ENCODE peak calls at places on chromosomes 2 and 18, in six cellular contexts. U is HCT116, X is prostate gland, S is fibroblast of lung, T is mucosa of descending colon, J is psoas muscle. B is an unnamed sample.

GRCh38 chr2:225814554-225814953 is 415.0 kb downstream of the NYAP2 start:
- DNase-seq in U (no peak), J (no peak), T (no peak), S (no peak), X (no peak), B (no peak)

GRCh38 chr2:197161738-197162137 is 148.8 kb downstream of the ANKRD44 start:
- DNase-seq in X (no peak), T (no peak), J (no peak), S (no peak), U (no peak), B (no peak)

GRCh38 chr2:225056330-225057073 is 14.2 kb upstream of the DOCK10 start:
- DNase-seq in J (no peak), X (no peak), S (peak; percentile 25), T (no peak), U (no peak), B (no peak)

GRCh38 chr2:51782874-51783765 is 751.2 kb upstream of the NRXN1 start:
- DNase-seq in J (no peak), T (no peak), U (peak; percentile 29), X (no peak), S (peak; percentile 58), B (no peak)

GRCh38 chr2:54871457-54872103 is 148.1 kb downstream of the EML6 start:
- DNase-seq in J (no peak), T (peak; percentile 31), U (no peak), X (no peak), S (no peak), B (no peak)

GRCh38 chr2:225104971-225105370 is 62.7 kb upstream of the DOCK10 start:
- DNase-seq in T (no peak), S (peak; percentile 46), J (no peak), U (peak; percentile 26), X (no peak), B (no peak)

GRCh38 chr2:15687243-15687642 is 95.6 kb downstream of the DDX1 start:
- DNase-seq in J (no peak), X (no peak), S (no peak), U (no peak), T (no peak), B (no peak)

GRCh38 chr2:128630974-128631697 is 312.5 kb upstream of the HS6ST1 start:
- DNase-seq in S (no peak), U (no peak), T (no peak), X (no peak), J (no peak), B (peak; percentile 38)

GRCh38 chr2:179595284-179595683 is 266.1 kb downstream of the ZNF385B start:
- DNase-seq in J (no peak), X (no peak), U (no peak), S (no peak), T (no peak), B (peak; percentile 64)

GRCh38 chr2:175811966-175812365 is 190.1 kb downstream of the LNPK start:
- DNase-seq in X (no peak), J (no peak), U (no peak), S (peak; percentile 70), T (no peak), B (no peak)

GRCh38 chr2:55096586-55096985 is 46.3 kb upstream of the RTN4 start:
- DNase-seq in T (no peak), X (no peak), J (no peak), U (no peak), S (no peak), B (no peak)

GRCh38 chr18:46332286-46332801 is 228.2 kb downstream of the HAUS1 start:
- DNase-seq in T (no peak), J (no peak), U (no peak), S (no peak), X (no peak), B (no peak)

GRCh38 chr2:148234143-148234542 is 213.3 kb downstream of the MBD5 start:
- DNase-seq in T (no peak), X (no peak), J (no peak), U (no peak), S (no peak), B (no peak)

GRCh38 chr2:230225486-230225885 is at the start of gene SP140:
- DNase-seq in S (no peak), J (no peak), X (no peak), U (no peak), T (peak; percentile 43), B (no peak)

GRCh38 chr2:129006135-129006885 is 687.6 kb upstream of the HS6ST1 start:
- DNase-seq in T (no peak), U (no peak), J (no peak), S (no peak), X (no peak), B (no peak)

GRCh38 chr2:46269545-46270273 is 27.5 kb upstream of the EPAS1 start:
- DNase-seq in S (peak; percentile 89), T (no peak), U (no peak), J (no peak), X (no peak), B (no peak)
- TF ChIP-seq CTCF in S (no peak), T (no peak), U (no peak), J (no peak), X (no peak), B (no peak)

GRCh38 chr2:165952085-165952484 is 1.5 kb downstream of the TTC21B start:
- DNase-seq in S (no peak), U (no peak), T (no peak), X (no peak), J (no peak), B (no peak)
- H3K4me3 ChIP-seq in S (peak overlapping the region; percentile 80), U (no peak overlapping the region), T (no peak overlapping the region), X (no peak overlapping the region), J (peak overlapping the region; percentile 80), B (peak overlapping the region; percentile 91)

DNA sequence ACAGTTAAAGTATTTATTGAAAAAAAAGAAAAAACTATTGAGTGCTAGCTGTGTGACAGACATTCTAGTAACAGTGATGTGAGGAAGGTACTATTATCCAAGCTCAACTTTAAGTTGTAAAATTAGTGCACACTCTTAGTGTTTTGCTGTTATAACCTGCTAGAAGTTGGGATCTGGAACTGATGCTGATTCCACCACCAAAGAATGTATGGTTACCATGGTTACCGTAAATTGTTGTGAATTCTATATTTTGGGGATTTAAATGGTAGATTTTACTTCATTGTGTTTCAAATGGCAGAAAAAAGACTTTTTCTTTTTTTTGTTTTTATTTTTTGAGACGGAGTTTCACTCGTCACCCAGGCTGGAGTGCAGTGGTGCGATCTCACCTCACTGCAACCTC is 5.3 kb downstream of the AGFG1 start:
- DNase-seq in U (no peak), T (no peak), X (no peak), S (no peak), J (no peak), B (no peak)
- H3K4me1 ChIP-seq in U (peaks cover 11% of the 10 kb centered on the region), T (peaks cover 18% of the 10 kb centered on the region), X (peaks cover 13% of the 10 kb centered on the region), S (no peaks in the 10 kb centered on the region), J (peaks cover 13% of the 10 kb centered on the region), B (peaks cover 4% of the 10 kb centered on the region)

GRCh38 chr2:11344956-11345671 is 678 bp upstream of the ROCK2 start:
- DNase-seq in T (peak; percentile 82), S (peak; percentile 61), U (peak; percentile 76), J (peak; percentile 52), X (peak; percentile 85), B (no peak)
- TF ChIP-seq CTCF in T (no peak), S (no peak), U (no peak), J (peak; percentile 13), X (no peak), B (peak; percentile 11)

DNA sequence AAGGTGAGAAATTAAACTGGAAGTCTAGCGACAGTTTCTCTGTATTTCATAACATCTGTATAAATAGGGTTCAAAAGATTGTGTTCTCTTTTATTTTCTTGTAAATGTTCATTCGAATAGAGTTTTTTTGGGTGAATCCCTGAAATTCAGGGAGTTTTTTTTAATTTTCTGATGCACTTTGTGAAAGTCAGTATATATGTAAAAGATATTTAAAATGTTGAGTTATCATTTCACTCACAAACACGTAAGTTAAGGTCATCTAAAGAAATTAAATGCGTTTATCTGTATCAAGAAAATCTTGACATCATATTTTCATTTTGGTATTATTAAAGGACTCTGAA is 3.4 kb downstream of the SP9 start:
- DNase-seq in T (no peak), U (no peak), S (no peak), J (no peak), X (no peak), B (no peak)
- H3K4me3 ChIP-seq in T (no peak overlapping the region), U (peak overlapping the region; percentile 56), S (no peak overlapping the region), J (peak overlapping the region; percentile 70), X (no peak overlapping the region), B (peak overlapping the region; percentile 74)

GRCh38 chr18:9146224-9146623 is 9.6 kb downstream of the ANKRD12 start:
- DNase-seq in J (no peak), S (no peak), U (no peak), X (no peak), T (no peak), B (no peak)
- H3K4me1 ChIP-seq in J (peaks cover 90% of the 10 kb centered on the region), S (peaks cover 5% of the 10 kb centered on the region), U (no peaks in the 10 kb centered on the region), X (no peaks in the 10 kb centered on the region), T (peaks cover 27% of the 10 kb centered on the region), B (no peaks in the 10 kb centered on the region)

B was measured in endodermal cell.